ENCODE peak calls at places on chromosomes 7 and 10, in five cellular contexts. F is ovary, E is prostate gland, I is IMR-90, A is adrenal gland. G is an unnamed sample.

GRCh38 chr7:946256-946996 is 8.1 kb downstream of the ADAP1 start:
- DNase-seq in I (no peak), A (no peak), E (no peak), F (no peak), G (no peak)

GRCh38 chr10:112919721-112920120 is 30.3 kb upstream of the TCF7L2 start:
- DNase-seq in I (peak), A (no peak), E (no peak), F (no peak), G (no peak)

GRCh38 chr10:51843966-51844365 is 144.6 kb upstream of the CSTF2T start:
- DNase-seq in I (no peak), E (no peak), A (no peak), F (no peak), G (no peak)

GRCh38 chr7:16930958-16931357 is 49.2 kb upstream of the AGR3 start:
- DNase-seq in F (no peak), I (no peak), E (no peak), A (no peak), G (no peak)

GRCh38 chr7:81013036-81013435 is 94.2 kb upstream of the SEMA3C start:
- DNase-seq in E (no peak), F (no peak), I (peak), A (no peak), G (no peak)

GRCh38 chr7:133513608-133514007 is 260.7 kb downstream of the EXOC4 start:
- DNase-seq in F (no peak), E (no peak), A (no peak), I (peak), G (no peak)

GRCh38 chr7:1675036-1675671 is 5.1 kb downstream of the ELFN1 start:
- DNase-seq in F (no peak), E (no peak), A (peak), I (no peak), G (no peak)

GRCh38 chr10:7251696-7252465 is 159.0 kb downstream of the SFMBT2 start:
- DNase-seq in E (no peak), A (peak), F (no peak), I (no peak), G (no peak)

GRCh38 chr10:131288648-131289047 is 22.9 kb downstream of the TCERG1L start:
- DNase-seq in I (no peak), F (no peak), E (no peak), A (no peak), G (no peak)

GRCh38 chr10:3647074-3647473 is 137.9 kb downstream of the KLF6 start:
- DNase-seq in I (no peak), F (no peak), E (no peak), A (no peak), G (no peak)

GRCh38 chr10:58412502-58412961 is 27.3 kb downstream of the TFAM start:
- DNase-seq in I (peak), E (no peak), A (no peak), F (no peak), G (no peak)

GRCh38 chr7:128080169-128080568 is 48.9 kb upstream of the LRRC4 start:
- DNase-seq in A (no peak), F (no peak), E (no peak), I (no peak), G (no peak)

GRCh38 chr7:69801729-69802688 is 203.7 kb downstream of the AUTS2 start:
- DNase-seq in A (no peak), E (no peak), F (no peak), I (no peak), G (no peak)

GRCh38 chr7:142441074-142441403 is 183.2 kb upstream of the PRSS58 start:
- DNase-seq in E (no peak), I (no peak), F (no peak), A (no peak), G (no peak)

GRCh38 chr7:84492565-84493034 is 298.0 kb upstream of the SEMA3A start:
- DNase-seq in E (no peak), I (no peak), F (no peak), A (no peak), G (no peak)

GRCh38 chr7:120991133-120991532 is 2.6 kb downstream of the CPED1 start:
- DNase-seq in E (no peak), I (no peak), F (no peak), A (no peak), G (no peak)

GRCh38 chr10:18340496-18341051 is 200.3 kb downstream of the CACNB2 start:
- DNase-seq in F (no peak), E (no peak), A (no peak), I (peak), G (peak)

GRCh38 chr7:42886129-42886528 is 25.7 kb downstream of the C7orf25 start:
- DNase-seq in I (no peak), F (no peak), A (no peak), E (no peak), G (no peak)

GRCh38 chr10:61634711-61635110 is 28.0 kb upstream of the CABCOCO1 start:
- DNase-seq in A (no peak), I (peak), E (no peak), F (no peak), G (no peak)

GRCh38 chr7:4085937-4086691 is 596.0 kb upstream of the FOXK1 start:
- DNase-seq in F (no peak), A (no peak), I (no peak), E (no peak), G (no peak)

GRCh38 chr10:234708-235406 is 99.6 kb downstream of the ZMYND11 start:
- DNase-seq in E (peak), A (no peak), F (no peak), I (no peak), G (peak)

GRCh38 chr10:126569513-126570447 is 100.7 kb downstream of the C10orf90 start:
- DNase-seq in A (no peak), E (no peak), I (peak), F (no peak), G (no peak)

GRCh38 chr7:66837007-66837406 is 84.0 kb upstream of the TMEM248 start:
- DNase-seq in A (no peak), F (no peak), E (no peak), I (peak), G (no peak)

GRCh38 chr10:96902117-96902516 is 70.0 kb downstream of the LCOR start:
- DNase-seq in I (no peak), F (no peak), E (no peak), A (no peak), G (no peak)

GRCh38 chr10:71084061-71084817 is 128.1 kb upstream of the UNC5B start:
- DNase-seq in F (peak), A (no peak), I (no peak), E (no peak), G (no peak)

GRCh38 chr7:81190997-81191747 is 272.3 kb upstream of the SEMA3C start:
- DNase-seq in E (no peak), A (no peak), I (peak), F (no peak), G (no peak)

GRCh38 chr7:94452257-94452656 is 57.4 kb upstream of the CASD1 start:
- DNase-seq in E (no peak), A (no peak), I (peak), F (no peak), G (no peak)

GRCh38 chr7:91126762-91127161 is 137.5 kb upstream of the FZD1 start:
- DNase-seq in I (no peak), E (no peak), A (no peak), F (no peak), G (no peak)

GRCh38 chr7:100366411-100367250 is 6.7 kb upstream of the PILRA start:
- DNase-seq in I (no peak), A (no peak), F (no peak), E (no peak), G (no peak)
- TF ChIP-seq POLR2A in I (no peak), A (no peak), F (no peak), E (no peak), G (no peak)

DNA sequence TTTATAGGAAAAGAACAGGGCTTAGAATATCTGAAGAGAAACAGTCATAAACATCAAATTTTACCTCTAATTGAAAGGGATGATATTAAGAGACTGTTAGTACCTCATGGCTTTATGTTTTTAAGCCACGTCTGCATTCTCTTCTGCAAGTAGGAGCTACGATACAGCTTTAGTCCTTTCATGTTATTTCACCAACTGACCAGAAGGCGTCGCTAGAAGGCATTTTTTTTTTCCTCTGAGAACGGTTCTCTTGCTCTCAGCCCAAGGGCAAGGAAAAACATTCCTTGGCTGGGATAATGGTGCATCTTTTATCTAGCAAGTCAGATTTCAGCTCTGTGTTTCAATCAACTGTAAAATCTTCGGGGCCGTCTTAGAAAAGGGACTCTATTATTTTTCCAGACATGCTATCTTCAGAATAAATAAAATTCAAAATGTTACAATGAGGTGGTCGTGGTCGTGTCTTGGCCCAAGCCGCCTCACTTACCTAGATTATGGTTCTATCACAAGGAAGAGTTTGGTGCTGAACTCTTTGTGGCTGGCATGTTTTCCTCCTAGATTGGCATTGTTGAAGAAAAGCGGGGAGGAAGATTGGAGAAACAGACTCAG is 41.6 kb upstream of the LYZL2 start:
- DNase-seq in I (peak), F (no peak), E (no peak), A (peak), G (no peak)
- H3K4me3 ChIP-seq in I (no peak), F (no peak), E (no peak), A (no peak), G (no peak)

GRCh38 chr7:138669364-138669763 is 31.8 kb downstream of the SVOPL start:
- DNase-seq in A (no peak), E (no peak), F (no peak), I (no peak), G (no peak)
- TF ChIP-seq POLR2A in A (no peak), E (no peak), F (no peak), I (no peak), G (no peak)

DNA sequence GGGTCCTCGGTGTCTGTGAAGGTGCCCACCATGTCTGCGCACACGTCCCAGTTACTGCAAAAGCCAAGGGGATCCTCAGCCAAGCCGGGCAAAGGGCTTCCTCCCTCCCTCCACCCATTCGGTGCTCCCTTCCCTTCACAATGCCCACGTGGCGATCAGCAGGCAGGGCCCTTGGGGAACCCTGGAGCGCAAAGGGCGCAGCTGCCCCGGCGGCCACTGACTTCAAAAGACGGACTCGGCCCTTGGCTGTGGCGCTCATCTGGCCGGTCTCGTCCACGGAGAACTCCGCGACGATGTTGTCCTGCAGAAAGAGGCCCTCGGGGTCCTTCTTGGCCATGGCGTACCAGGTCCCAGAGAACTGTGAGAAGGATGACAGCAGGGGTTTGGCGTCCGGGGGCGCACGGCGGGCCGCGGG is 582 bp downstream of the RBP4 start:
- DNase-seq in A (no peak), E (no peak), F (no peak), I (no peak), G (no peak)
- H3K4me3 ChIP-seq in A (no peak), E (peak), F (peak), I (no peak), G (no peak)

DNA sequence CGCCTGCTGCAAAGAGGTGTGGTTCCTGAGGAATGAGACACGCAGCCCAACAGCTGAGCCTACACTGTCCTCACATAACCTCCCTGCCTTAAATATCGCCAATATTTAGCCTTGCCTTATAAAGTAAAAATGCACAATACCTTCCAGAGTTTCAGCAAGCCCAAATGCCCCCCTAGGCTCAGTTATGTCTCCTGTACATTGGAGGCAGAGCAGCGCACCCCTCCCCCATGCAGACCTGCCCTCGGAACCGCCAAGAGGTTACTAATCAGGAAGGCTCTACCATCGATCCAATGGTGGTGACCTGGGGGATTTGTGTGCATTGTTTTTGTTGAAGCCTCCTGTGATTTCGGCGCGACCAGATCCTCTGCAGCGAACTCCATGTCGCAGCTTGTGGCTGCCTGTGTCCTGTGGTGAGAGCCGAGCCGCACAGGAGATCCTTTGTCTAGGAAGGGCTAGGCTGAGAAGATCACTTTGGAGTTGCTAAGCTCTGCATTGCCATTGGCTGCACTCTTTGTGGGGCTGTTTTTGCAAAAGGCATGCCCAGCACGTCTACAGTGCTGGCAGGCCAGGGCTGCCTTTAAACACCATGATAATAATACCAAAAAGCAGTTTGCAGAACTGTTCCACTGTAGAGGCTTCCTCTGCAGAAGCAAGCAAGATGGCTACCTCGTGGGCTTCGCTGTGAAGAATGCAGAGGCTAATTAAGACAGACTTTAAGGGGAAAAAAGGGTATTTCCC is 40.1 kb downstream of the TET1 start:
- DNase-seq in I (peak), F (peak), A (peak), E (peak), G (peak)
- TF ChIP-seq POLR2A in I (no peak), F (no peak), A (peak), E (peak), G (no peak)

DNA sequence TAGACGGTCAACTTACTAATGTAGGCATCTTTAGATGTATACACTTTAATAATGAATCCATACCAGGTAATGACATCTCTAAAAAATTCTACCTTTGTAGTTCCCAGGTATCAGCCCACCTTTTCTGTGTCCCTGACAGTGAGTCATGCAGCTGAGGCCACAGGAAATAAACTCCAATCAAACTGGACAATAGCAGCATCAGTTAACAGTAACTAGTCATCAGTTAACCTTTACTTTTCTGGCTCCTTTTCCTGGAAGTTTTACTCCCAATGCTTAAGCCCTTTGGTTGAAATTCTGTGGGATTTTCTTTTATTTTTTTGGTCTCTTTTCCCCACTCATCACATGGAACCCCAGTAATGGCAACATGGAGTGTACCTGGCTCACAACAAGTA is 617.6 kb downstream of the SORCS3 start:
- DNase-seq in F (no peak), A (no peak), I (no peak), E (no peak), G (no peak)
- H3K4me3 ChIP-seq in F (no peak), A (no peak), I (no peak), E (no peak), G (no peak)

GRCh38 chr7:155643804-155644177 is 670 bp upstream of the RBM33 start:
- DNase-seq in A (no peak), F (no peak), I (peak), E (no peak), G (no peak)

GRCh38 chr7:155639958-155640520 is 4.4 kb upstream of the RBM33 start:
- DNase-seq in I (no peak), F (no peak), A (no peak), E (no peak), G (no peak)

GRCh38 chr7:155638366-155638765 is 6.1 kb upstream of the RBM33 start:
- DNase-seq in E (no peak), F (no peak), I (no peak), A (no peak), G (no peak)

GRCh38 chr7:155637155-155637554 is 7.3 kb upstream of the RBM33 start:
- DNase-seq in F (no peak), E (no peak), I (no peak), A (no peak), G (no peak)

GRCh38 chr7:155640629-155641028 is 3.8 kb upstream of the RBM33 start:
- DNase-seq in I (no peak), E (no peak), F (no peak), A (no peak), G (no peak)
- TF ChIP-seq POLR2A in I (no peak), E (no peak), F (no peak), A (no peak), G (no peak)

DNA sequence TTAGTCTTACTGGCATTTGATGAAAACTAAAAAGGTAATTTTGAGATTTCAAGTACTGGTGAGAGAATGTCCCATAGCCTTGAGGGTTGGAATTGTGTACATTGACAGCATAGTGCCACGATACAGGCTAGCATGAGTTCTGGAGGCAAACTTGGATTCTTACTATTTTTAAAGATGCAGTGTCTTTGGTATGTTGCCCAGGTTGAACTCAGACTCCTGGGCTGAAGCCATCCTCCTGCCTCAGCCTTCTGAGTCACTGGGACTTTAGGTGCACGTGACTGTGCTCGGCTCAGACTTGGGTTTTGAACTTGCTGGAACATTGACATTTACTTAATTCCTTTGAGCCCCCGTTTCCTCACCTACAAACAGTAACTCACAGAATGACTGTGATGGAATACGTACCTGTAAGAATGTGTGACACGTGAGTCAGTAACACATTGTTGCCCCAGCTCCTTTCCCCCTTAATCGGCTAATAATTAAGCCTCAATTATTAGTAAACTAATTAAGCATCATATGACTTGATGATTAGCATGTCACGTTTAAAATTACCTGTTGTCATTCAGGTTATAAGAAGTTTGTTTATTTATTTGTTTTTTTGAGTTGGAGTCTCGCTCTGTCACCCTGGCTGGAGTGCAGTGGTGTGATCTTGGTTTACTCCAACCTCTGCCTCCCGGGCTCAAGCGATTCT is 10.6 kb downstream of the DNAJB6 start:
- DNase-seq in I (peak), A (peak), E (no peak), F (peak), G (no peak)
- H3K4me3 ChIP-seq in I (no peak), A (no peak), E (no peak), F (peak), G (no peak)

GRCh38 chr7:43905209-43905946 is 1.0 kb downstream of the URGCP start:
- DNase-seq in F (peak), A (peak), I (no peak), E (no peak), G (peak)
- TF ChIP-seq POLR2A in F (no peak), A (peak), I (no peak), E (no peak), G (no peak)

DNA sequence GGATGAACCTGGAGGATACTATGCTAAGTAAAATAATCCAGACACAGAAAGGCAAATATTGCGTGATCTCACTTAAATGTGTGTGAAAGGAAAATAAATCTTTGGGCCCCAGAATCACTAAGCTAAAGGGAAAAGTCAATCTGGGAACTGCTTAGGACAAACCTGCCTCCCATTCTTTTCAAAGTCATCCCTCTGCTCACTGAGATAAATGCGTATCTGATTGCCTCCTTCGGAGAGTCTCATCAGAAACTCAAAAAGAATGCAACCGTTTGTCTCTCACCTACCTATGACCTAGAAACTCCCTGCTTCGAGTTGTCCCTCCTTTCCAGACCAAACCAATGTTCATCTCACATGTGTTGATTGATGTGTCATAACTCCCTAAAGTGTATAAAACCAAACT is 40.1 kb upstream of the LAMB4 start:
- DNase-seq in E (no peak), F (no peak), A (no peak), I (no peak), G (no peak)
- H3K4me3 ChIP-seq in E (no peak), F (no peak), A (no peak), I (no peak), G (no peak)